ENCODE peak calls at places on chromosomes 2 and 18, in eight cellular contexts. M is uterus, O is hepatocyte, H is cardiac muscle cell, G is Peyer's patch, Z is lower lobe of right lung, S is spleen, D is PC-9. V is an unnamed sample.

GRCh38 chr2:121475811-121476571 is 54.7 kb upstream of the RNU4ATAC start:
- DNase-seq in D (no peak), M (no peak), H (no peak), S (no peak), Z (no peak), O (no peak), G (no peak), V (no peak)

GRCh38 chr2:35606394-35606793 is 749.2 kb upstream of the CRIM1 start:
- DNase-seq in Z (no peak), G (no peak), H (no peak), O (no peak), D (no peak), M (no peak), S (no peak), V (no peak)

GRCh38 chr2:168378960-168379669 is 77.0 kb upstream of the CERS6 start:
- DNase-seq in G (no peak), S (no peak), D (no peak), M (no peak), H (no peak), Z (no peak), O (no peak), V (no peak)

GRCh38 chr2:214808481-214808931 is 977 bp downstream of the BARD1 start:
- DNase-seq in M (no peak), D (no peak), Z (no peak), S (no peak), O (no peak), H (no peak), G (no peak), V (no peak)

GRCh38 chr2:231396058-231396821 is 730 bp downstream of the B3GNT7 start:
- DNase-seq in O (no peak), S (no peak), G (no peak), H (no peak), Z (no peak), M (no peak), D (no peak), V (no peak)

GRCh38 chr2:165691615-165692014 is 102.4 kb downstream of the GALNT3 start:
- DNase-seq in Z (no peak), G (no peak), H (peak), S (no peak), M (peak), O (peak), D (no peak), V (no peak)

GRCh38 chr2:24409700-24410556 is 49.6 kb upstream of the ITSN2 start:
- DNase-seq in G (peak), Z (no peak), M (peak), O (peak), H (peak), D (peak), S (no peak), V (peak)

GRCh38 chr18:48942554-48943261 is 8.1 kb downstream of the SMAD7 start:
- DNase-seq in D (peak), M (no peak), H (peak), S (no peak), O (peak), G (peak), Z (no peak), V (peak)

GRCh38 chr2:120489023-120489422 is 143.1 kb downstream of the INHBB start:
- DNase-seq in D (no peak), O (no peak), Z (no peak), S (peak), G (no peak), H (no peak), M (no peak), V (no peak)

GRCh38 chr2:33848486-33848885 is 249.4 kb upstream of the FAM98A start:
- DNase-seq in M (no peak), H (no peak), Z (no peak), S (no peak), G (no peak), O (no peak), D (no peak), V (peak)

GRCh38 chr2:1692342-1692741 is 52.0 kb downstream of the PXDN start:
- DNase-seq in D (no peak), O (no peak), G (no peak), S (no peak), H (no peak), M (no peak), Z (no peak), V (no peak)

GRCh38 chr2:10400568-10400977 is 47.6 kb downstream of the ODC1 start:
- DNase-seq in O (no peak), Z (peak), M (no peak), H (no peak), D (peak), S (peak), G (no peak), V (no peak)

GRCh38 chr2:150567771-150568278 is 80.4 kb upstream of the RND3 start:
- DNase-seq in G (no peak), O (no peak), Z (no peak), H (peak), M (no peak), S (no peak), D (no peak), V (no peak)

GRCh38 chr2:33426666-33427231 is 49.7 kb upstream of the RASGRP3 start:
- DNase-seq in Z (no peak), O (peak), S (no peak), G (no peak), D (peak), M (no peak), H (peak), V (no peak)

GRCh38 chr2:105877945-105878344 is 133.2 kb downstream of the NCK2 start:
- DNase-seq in S (no peak), H (no peak), D (no peak), G (no peak), Z (no peak), M (no peak), O (no peak), V (no peak)

GRCh38 chr2:1728821-1729220 is 15.5 kb downstream of the PXDN start:
- DNase-seq in G (no peak), M (peak), O (peak), H (peak), Z (peak), S (no peak), D (no peak), V (no peak)

GRCh38 chr2:234029150-234029733 is 21.3 kb upstream of the SPP2 start:
- DNase-seq in D (no peak), G (no peak), O (no peak), S (no peak), Z (no peak), H (no peak), M (no peak), V (peak)

GRCh38 chr18:35991696-35992095 is 19.2 kb downstream of the RMP24 start:
- DNase-seq in G (no peak), M (no peak), H (no peak), S (no peak), Z (no peak), O (no peak), D (no peak), V (no peak)

GRCh38 chr2:112645396-112646101 is at the start of gene SLC20A1:
- DNase-seq in Z (peak), S (peak), G (peak), O (peak), M (peak), D (peak), H (peak), V (no peak)

GRCh38 chr18:39959839-39960238 is 1995.2 kb upstream of the PIK3C3 start:
- DNase-seq in Z (no peak), S (no peak), D (no peak), H (no peak), M (no peak), G (no peak), O (no peak), V (no peak)

GRCh38 chr2:240509667-240510512 is 47.9 kb downstream of the ANKMY1 start:
- DNase-seq in D (no peak), G (no peak), O (no peak), S (peak), Z (no peak), M (no peak), H (peak), V (no peak)

GRCh38 chr2:38095996-38096861 is 20.3 kb upstream of the CYP1B1 start:
- DNase-seq in M (no peak), G (no peak), H (peak), S (no peak), Z (no peak), O (peak), D (peak), V (no peak)

GRCh38 chr2:156329031-156329921 is 3.2 kb downstream of the NR4A2 start:
- DNase-seq in S (peak), D (no peak), H (no peak), Z (peak), G (no peak), O (no peak), M (no peak), V (no peak)

GRCh38 chr2:73174941-73175662 is 27.3 kb upstream of the NOTO start:
- DNase-seq in S (no peak), M (no peak), D (no peak), G (no peak), H (no peak), Z (no peak), O (no peak), V (no peak)

GRCh38 chr18:62878305-62878704 is 163.0 kb downstream of the PHLPP1 start:
- DNase-seq in O (no peak), G (no peak), D (no peak), Z (no peak), S (no peak), H (no peak), M (no peak), V (no peak)

GRCh38 chr2:20067992-20068727 is 16.7 kb upstream of the LAPTM4A start:
- DNase-seq in D (no peak), M (peak), G (no peak), O (no peak), H (peak), S (no peak), Z (no peak), V (peak)

GRCh38 chr18:55856679-55857078 is 268.7 kb upstream of the TCF4 start:
- DNase-seq in O (no peak), H (no peak), M (no peak), Z (no peak), D (no peak), G (no peak), S (no peak), V (no peak)

GRCh38 chr18:24274822-24275221 is 122.8 kb downstream of the OSBPL1A start:
- DNase-seq in G (peak), Z (peak), O (no peak), M (peak), S (no peak), D (no peak), H (no peak), V (no peak)

GRCh38 chr18:55950379-55951166 is 362.6 kb upstream of the TCF4 start:
- DNase-seq in M (no peak), G (no peak), D (no peak), H (no peak), Z (no peak), S (no peak), O (no peak), V (no peak)

DNA sequence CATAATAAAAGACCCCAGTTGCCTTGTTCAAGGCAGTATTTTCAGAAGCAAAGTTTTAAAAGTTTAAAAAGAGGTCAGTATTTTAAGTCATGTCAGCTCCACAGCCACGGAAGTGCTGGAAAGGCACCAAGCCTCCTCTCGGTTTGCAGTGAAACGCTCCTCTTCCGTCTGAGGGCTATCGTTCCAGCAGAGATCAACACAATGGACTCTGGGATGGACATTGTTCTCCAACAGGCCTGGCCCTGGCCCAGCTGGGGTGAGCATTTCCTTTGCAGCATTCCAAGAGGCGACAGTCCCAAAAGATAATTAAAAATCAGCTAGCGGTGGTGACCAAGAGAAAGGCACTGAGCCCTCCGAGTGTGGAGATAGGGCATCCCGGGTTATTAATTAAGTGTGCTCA is 96.0 kb upstream of the LCLAT1 start:
- DNase-seq in Z (peak), M (no peak), G (no peak), D (no peak), H (peak), O (no peak), S (no peak), V (no peak)
- H3K4me3 ChIP-seq in Z (no peak), M (no peak), G (no peak), D (no peak), H (no peak), O (no peak), S (no peak), V (no peak)

GRCh38 chr2:49687873-49688272 is 533.6 kb upstream of the FSHR start:
- DNase-seq in H (peak), O (no peak), G (no peak), S (no peak), D (no peak), Z (no peak), M (no peak), V (no peak)
- TF ChIP-seq CTCF in H (peak), O (peak), G (no peak), S (no peak), D (peak), Z (peak), M (no peak), V (peak)

DNA sequence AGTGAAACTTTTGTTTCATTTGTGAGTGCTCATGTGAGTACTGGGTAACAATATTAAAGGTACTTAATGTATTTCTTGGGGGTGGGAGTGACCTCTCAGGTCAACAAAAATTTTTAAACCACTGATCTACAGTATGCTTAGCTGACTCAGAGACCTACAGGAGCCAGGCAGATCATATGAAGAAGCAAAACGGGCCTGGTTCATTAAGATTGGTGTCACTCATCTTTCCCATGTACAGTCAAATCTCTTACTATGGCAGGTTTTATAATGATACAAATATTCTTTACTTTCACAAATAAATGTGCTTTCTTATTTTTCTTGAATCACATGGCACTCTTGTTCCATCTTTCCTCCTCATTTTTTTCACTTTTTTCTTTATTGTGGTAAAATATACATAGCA is 7.7 kb upstream of the TMSB10 start:
- DNase-seq in Z (no peak), H (no peak), O (no peak), M (no peak), S (no peak), G (no peak), D (no peak), V (no peak)
- H3K4me3 ChIP-seq in Z (no peak), H (no peak), O (no peak), M (no peak), S (no peak), G (no peak), D (no peak), V (no peak)

DNA sequence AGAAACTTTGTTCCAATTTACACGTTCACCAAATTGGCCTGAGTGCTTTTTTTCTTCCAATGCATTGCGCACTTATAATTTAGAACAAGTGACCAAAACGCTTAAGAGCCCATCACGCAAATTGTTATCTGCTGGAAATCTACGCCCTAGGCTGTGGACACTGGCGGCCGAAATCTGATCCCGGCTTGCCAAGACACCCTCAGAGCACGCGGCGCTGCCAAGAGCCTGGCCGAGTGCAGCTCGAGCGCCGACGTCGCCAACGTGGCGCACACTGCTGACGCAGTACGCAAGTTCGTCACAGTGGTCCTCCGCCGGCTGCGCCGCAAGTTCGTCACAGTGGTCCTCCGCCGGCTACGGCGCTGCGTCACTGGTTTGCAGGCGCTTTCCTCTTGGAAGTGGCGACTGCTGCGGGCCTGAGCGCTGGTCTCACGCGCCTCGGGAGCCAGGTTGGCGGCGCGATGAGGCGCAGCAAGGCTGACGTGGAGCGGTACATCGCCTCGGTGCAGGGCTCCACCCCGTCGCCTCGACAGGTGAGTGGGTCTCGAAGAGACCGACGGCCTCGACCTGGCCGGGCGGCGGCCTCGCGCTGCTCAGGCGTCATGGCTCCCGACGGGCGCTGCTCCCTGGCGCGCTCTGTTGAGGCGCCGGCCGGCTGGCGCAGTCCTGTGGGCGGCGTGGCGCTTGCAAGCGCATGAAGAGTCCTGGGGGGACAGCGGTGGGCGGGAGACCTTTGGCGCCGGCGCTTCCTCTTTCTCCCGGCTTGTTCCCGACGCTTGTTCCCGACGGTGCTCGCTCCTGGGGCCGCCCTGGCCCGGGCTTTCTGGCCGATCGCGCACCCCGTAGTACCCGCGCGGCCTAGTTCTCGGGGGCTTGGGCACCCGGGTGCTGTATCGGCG is at the start of gene RANBP2:
- DNase-seq in D (peak), S (peak), O (peak), M (peak), G (peak), H (peak), Z (peak), V (peak)
- TF ChIP-seq CTCF in D (no peak), S (peak), O (no peak), M (no peak), G (no peak), H (no peak), Z (no peak), V (no peak)

DNA sequence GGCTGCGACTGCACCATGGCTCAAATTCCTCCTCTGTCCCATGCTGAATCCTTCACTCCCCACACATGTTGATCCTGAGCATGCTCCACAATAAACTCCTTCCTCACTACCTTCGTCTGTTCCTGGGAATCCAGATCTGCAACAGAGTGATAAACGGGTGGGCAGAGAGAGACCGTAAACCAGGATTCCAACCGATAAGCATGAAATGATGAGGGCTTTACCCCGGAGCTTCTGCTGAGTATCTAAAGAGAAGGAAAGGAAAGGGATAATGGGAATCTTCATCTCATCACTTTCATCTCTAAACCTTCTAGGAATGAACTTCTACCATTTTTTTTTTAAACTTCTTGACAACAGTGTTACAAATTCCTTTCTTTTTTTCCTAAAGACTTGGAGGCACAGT is 329.3 kb upstream of the TNP1 start:
- DNase-seq in O (no peak), D (no peak), M (no peak), H (no peak), G (no peak), S (no peak), Z (no peak), V (no peak)
- H3K4me3 ChIP-seq in O (no peak), D (no peak), M (no peak), H (no peak), G (no peak), S (no peak), Z (no peak), V (no peak)

GRCh38 chr2:213125646-213126347 is 25.6 kb downstream of the IKZF2 start:
- DNase-seq in H (peak), G (no peak), S (no peak), Z (no peak), D (no peak), O (no peak), M (no peak), V (no peak)
- TF ChIP-seq CTCF in H (peak), G (no peak), S (no peak), Z (no peak), D (no peak), O (no peak), M (no peak), V (no peak)

DNA sequence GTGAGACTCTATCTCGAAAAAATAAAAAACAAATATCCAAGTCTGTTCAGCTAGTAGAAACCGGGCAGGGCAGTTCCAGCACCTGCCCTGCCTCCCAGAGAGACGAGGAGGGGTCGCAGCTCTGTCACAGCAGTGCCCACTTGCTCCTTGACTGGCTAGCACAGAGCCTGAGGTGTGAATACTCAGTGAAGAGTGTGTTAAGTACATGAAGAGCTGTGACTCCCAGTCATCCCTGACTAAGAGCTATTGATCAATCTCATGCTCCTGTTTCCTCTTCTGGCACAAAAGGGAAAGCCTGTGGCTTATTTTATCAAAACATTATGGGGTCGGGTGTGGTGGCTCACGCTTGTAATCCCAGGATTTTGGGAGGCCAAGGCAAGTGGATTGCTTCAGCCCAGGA is 83.0 kb upstream of the FZD7 start:
- DNase-seq in M (no peak), D (no peak), Z (no peak), H (peak), S (no peak), O (no peak), G (no peak), V (no peak)
- H3K4me3 ChIP-seq in M (no peak), D (no peak), Z (no peak), H (no peak), S (no peak), O (no peak), G (no peak), V (no peak)

DNA sequence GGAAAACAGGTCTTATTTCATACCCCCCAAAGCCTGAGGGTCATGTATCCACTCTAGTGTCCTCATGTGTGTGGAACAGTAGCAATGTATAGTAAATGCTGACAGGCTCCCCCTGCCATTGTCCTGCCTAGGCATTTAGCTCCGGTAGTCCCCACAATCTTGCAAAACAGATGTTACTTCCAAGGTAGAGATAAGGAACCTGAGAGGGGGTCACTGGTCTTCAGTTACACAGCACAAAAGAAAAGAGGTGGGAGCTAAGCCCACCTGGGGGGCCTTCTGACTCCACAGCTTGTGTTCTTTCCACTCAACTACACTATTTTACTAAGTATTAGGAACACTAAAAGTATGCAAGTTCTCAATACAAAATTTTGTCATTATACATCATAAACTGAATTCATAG is 17.4 kb upstream of the FECH start:
- DNase-seq in Z (no peak), O (no peak), S (no peak), G (no peak), D (no peak), M (no peak), H (no peak), V (no peak)
- TF ChIP-seq CTCF in Z (no peak), O (no peak), S (no peak), G (no peak), D (no peak), M (no peak), H (no peak), V (no peak)

GRCh38 chr2:25411281-25411680 is 69.6 kb upstream of the DNMT3A start:
- DNase-seq in G (no peak), Z (no peak), O (no peak), D (no peak), S (no peak), H (no peak), M (no peak), V (no peak)
- H3K4me3 ChIP-seq in G (no peak), Z (no peak), O (no peak), D (no peak), S (no peak), H (no peak), M (no peak), V (no peak)

V was measured in kidney epithelial cell.